ENCODE peak calls at places on chromosomes 3 and 15, in four cellular contexts. U is mammary epithelial cell, Q is keratinocyte, L is HCT116. C is an unnamed sample. For H4K20me1, the result is how much of the 10 kb centered on the place peaks cover.

GRCh38 chr3:130384547-130384946 is 39.1 kb downstream of the COL6A5 start:
- DNase-seq in Q (no peak), L (no peak), U (no peak), C (no peak)

GRCh38 chr3:115279939-115280338 is 132.9 kb upstream of the ZBTB20 start:
- DNase-seq in Q (no peak), U (no peak), L (no peak), C (no peak)

GRCh38 chr15:56985871-56986270 is 67.4 kb downstream of the TCF12 start:
- DNase-seq in Q (no peak), L (no peak), U (no peak), C (no peak)

GRCh38 chr3:38108649-38109579 is 28.0 kb downstream of the ACAA1 start:
- DNase-seq in U (no peak), L (no peak), Q (no peak), C (no peak)

GRCh38 chr3:190585771-190586630 is 72.1 kb downstream of the IL1RAP start:
- DNase-seq in U (peak), Q (peak), L (peak), C (no peak)

GRCh38 chr3:133744241-133744640 is 2.0 kb upstream of the TF start:
- DNase-seq in U (no peak), Q (no peak), L (no peak), C (no peak)

GRCh38 chr15:79640206-79640605 is 208.1 kb downstream of the MINAR1 start:
- DNase-seq in L (peak), Q (no peak), U (peak), C (no peak)

GRCh38 chr15:45026646-45027045 is 3.7 kb downstream of the SORD start:
- DNase-seq in L (no peak), Q (no peak), U (no peak), C (no peak)

GRCh38 chr15:66646308-66646707 is 55.7 kb upstream of the SMAD6 start:
- DNase-seq in L (no peak), Q (no peak), U (no peak), C (no peak)

DNA sequence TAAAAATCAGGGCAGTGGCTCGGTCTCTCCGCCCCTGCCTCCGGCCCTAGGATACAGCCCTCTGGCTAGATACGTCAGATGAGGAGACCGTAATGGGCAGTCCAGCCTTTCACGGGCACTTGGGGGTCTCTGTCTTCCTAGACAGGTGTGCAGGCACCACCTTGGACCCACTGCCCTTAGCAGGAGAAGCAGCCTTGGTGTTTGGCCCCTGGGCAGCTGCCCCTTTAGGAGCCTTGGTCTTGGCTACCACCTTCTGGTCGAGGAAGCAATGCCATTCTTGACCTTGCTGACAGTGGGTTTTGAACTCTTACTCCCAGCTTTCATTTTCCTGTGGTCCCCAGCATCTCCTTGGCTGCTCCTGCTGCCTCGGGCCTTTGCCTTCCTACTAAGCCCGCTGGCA is 149.7 kb upstream of the FRMD4B start:
- DNase-seq in L (no peak), Q (no peak), U (no peak), C (no peak)
- H3K4me2 ChIP-seq in L (no peak), Q (no peak), U (no peak), C (no peak)

GRCh38 chr3:5187152-5187919 is at the start of gene EDEM1:
- DNase-seq in Q (peak), L (peak), U (peak), C (peak)
- H4K20me1 ChIP-seq in Q (under half), L (under half), U (under half), C (under half)

DNA sequence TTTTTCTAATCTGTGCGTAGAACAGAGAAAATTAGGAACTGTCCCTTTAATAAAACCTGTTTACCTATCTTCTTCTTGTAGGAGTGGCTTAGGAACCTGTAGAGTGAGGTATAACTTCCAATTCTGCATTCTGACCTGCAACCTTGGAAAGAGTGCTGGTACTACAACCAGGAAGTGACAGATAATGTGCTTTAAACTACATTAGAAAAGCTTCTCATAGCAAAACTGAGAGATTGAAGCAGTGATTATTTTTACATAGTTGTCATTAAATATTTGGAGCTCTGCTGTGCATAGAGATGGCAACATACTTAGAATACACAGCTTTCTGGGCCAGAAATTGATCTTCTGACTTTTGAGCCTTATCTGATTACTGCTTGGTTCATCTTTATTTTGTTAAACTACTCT is 50.4 kb upstream of the ZDHHC23 start:
- DNase-seq in L (peak), U (peak), Q (no peak), C (no peak)
- H3K27ac ChIP-seq in L (no peak), U (no peak), Q (no peak), C (no peak)

GRCh38 chr15:63551400-63551799 is 45.8 kb upstream of the FBXL22 start:
- DNase-seq in L (no peak), Q (no peak), U (peak), C (no peak)
- H3K4me2 ChIP-seq in L (no peak), Q (no peak), U (no peak), C (no peak)

GRCh38 chr15:63200464-63201242 is 11.2 kb downstream of the RAB8B start:
- DNase-seq in U (no peak), Q (no peak), L (no peak), C (no peak)
- H4K20me1 ChIP-seq in U (under half), Q (under half), L (under half), C (under half)

GRCh38 chr15:83208357-83208661 is 686 bp upstream of the HDGFL3 start:
- DNase-seq in Q (no peak), L (no peak), U (no peak), C (no peak)
- H3K27ac ChIP-seq in Q (no peak), L (no peak), U (no peak), C (peak)

GRCh38 chr3:159416854-159417253 is 571.8 kb upstream of the IL12A start:
- DNase-seq in Q (no peak), L (no peak), U (no peak), C (no peak)

GRCh38 chr3:159417761-159418160 is 570.9 kb upstream of the IL12A start:
- DNase-seq in Q (no peak), U (no peak), L (no peak), C (no peak)

GRCh38 chr3:159413319-159413718 is 575.3 kb upstream of the IL12A start:
- DNase-seq in Q (no peak), L (no peak), U (no peak), C (no peak)

GRCh38 chr3:159418571-159419526 is 569.8 kb upstream of the IL12A start:
- DNase-seq in U (peak), Q (no peak), L (peak), C (no peak)
- H3K4me2 ChIP-seq in U (no peak), Q (peak), L (peak), C (no peak)

DNA sequence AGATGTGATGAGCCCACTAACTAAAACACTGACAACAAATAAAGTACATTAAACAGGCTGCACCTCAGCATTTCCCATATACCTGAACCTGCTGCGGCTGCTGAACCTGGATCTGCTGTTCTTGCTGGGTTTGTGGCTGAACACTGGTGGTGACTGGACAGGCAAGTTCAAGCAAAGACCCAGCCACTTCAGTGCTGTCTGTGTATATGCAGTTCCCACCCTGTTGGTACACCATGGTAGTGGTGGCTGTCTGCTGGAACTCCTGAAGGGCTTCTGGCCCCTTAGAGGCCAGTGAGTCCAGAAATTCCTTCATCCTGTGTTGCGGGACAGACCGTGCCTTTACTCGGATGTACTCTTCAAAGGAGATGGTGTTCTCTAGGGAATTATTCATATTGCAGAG is 17.2 kb downstream of the QRICH1 start:
- DNase-seq in L (no peak), Q (no peak), U (peak), C (no peak)
- H4K20me1 ChIP-seq in L (under half), Q (under half), U (under half), C (under half)

GRCh38 chr3:112456147-112456546 is 43.1 kb downstream of the BTLA start:
- DNase-seq in U (no peak), Q (no peak), L (no peak), C (no peak)

GRCh38 chr3:112464264-112464663 is 35.0 kb downstream of the BTLA start:
- DNase-seq in L (no peak), Q (no peak), U (no peak), C (peak)

GRCh38 chr3:112463250-112463649 is 36.0 kb downstream of the BTLA start:
- DNase-seq in Q (no peak), L (no peak), U (no peak), C (peak)

GRCh38 chr3:112459750-112460149 is 39.5 kb downstream of the BTLA start:
- DNase-seq in U (no peak), L (no peak), Q (no peak), C (no peak)

GRCh38 chr3:112460519-112460918 is 38.8 kb downstream of the BTLA start:
- DNase-seq in L (no peak), Q (no peak), U (no peak), C (peak)
- H3K27ac ChIP-seq in L (no peak), Q (no peak), U (no peak), C (peak)